ENCODE peak calls at places on chromosome 21, in seven cellular contexts. One of them, this sample, is unnamed.
A peak's percentile ranks its signal among the peaks of the same experiment; 100 is the strongest.

GRCh38 chr21:37072988-37073416 is at the start of the genes PIGP and TTC3:
- DNase-seq in CD4-positive, alpha-beta T cell: peak; percentile 98
- DNase-seq in prostate gland: peak; percentile 92
- DNase-seq in mesothelial cell of epicardium: peak; percentile 99
- DNase-seq in pancreas: peak; percentile 97
- DNase-seq in fibroblast of lung: peak; percentile 92
- DNase-seq in progenitor cell of endocrine pancreas: peak; percentile 99
- DNase-seq in this sample: peak; percentile 99

GRCh38 chr21:37821791-37822450 is 94.3 kb downstream of the KCNJ6 start:
- DNase-seq in CD4-positive, alpha-beta T cell: no peak
- DNase-seq in prostate gland: no peak
- DNase-seq in mesothelial cell of epicardium: no peak
- DNase-seq in pancreas: no peak
- DNase-seq in fibroblast of lung: no peak
- DNase-seq in progenitor cell of endocrine pancreas: no peak
- DNase-seq in this sample: no peak

GRCh38 chr21:31255846-31256395 is 88.1 kb downstream of the TIAM1 start:
- DNase-seq in CD4-positive, alpha-beta T cell: no peak
- DNase-seq in prostate gland: no peak
- DNase-seq in mesothelial cell of epicardium: no peak
- DNase-seq in pancreas: no peak
- DNase-seq in fibroblast of lung: no peak
- DNase-seq in progenitor cell of endocrine pancreas: no peak
- DNase-seq in this sample: no peak

GRCh38 chr21:38948377-38948776 is 142.6 kb downstream of the ETS2 start:
- DNase-seq in CD4-positive, alpha-beta T cell: no peak
- DNase-seq in prostate gland: no peak
- DNase-seq in mesothelial cell of epicardium: no peak
- DNase-seq in pancreas: no peak
- DNase-seq in fibroblast of lung: peak; percentile 54
- DNase-seq in progenitor cell of endocrine pancreas: no peak
- DNase-seq in this sample: no peak

GRCh38 chr21:26421724-26422123 is 151.4 kb downstream of the CYYR1 start:
- DNase-seq in CD4-positive, alpha-beta T cell: no peak
- DNase-seq in prostate gland: no peak
- DNase-seq in mesothelial cell of epicardium: no peak
- DNase-seq in pancreas: no peak
- DNase-seq in fibroblast of lung: no peak
- DNase-seq in progenitor cell of endocrine pancreas: no peak
- DNase-seq in this sample: no peak

GRCh38 chr21:28018741-28019669 is 973.7 kb downstream of the LTN1 start:
- DNase-seq in CD4-positive, alpha-beta T cell: no peak
- DNase-seq in prostate gland: no peak
- DNase-seq in mesothelial cell of epicardium: no peak
- DNase-seq in pancreas: peak; percentile 30
- DNase-seq in fibroblast of lung: no peak
- DNase-seq in progenitor cell of endocrine pancreas: no peak
- DNase-seq in this sample: peak; percentile 2

GRCh38 chr21:23817337-23817736 is 1789.9 kb downstream of the MRPL39 start:
- DNase-seq in CD4-positive, alpha-beta T cell: no peak
- DNase-seq in prostate gland: no peak
- DNase-seq in mesothelial cell of epicardium: no peak
- DNase-seq in pancreas: no peak
- DNase-seq in fibroblast of lung: no peak
- DNase-seq in progenitor cell of endocrine pancreas: no peak
- DNase-seq in this sample: no peak

GRCh38 chr21:34524671-34525601 is 12.9 kb upstream of the KCNE1 start:
- DNase-seq in CD4-positive, alpha-beta T cell: no peak
- DNase-seq in prostate gland: no peak
- DNase-seq in mesothelial cell of epicardium: no peak
- DNase-seq in pancreas: no peak
- DNase-seq in fibroblast of lung: peak; percentile 85
- DNase-seq in progenitor cell of endocrine pancreas: no peak
- DNase-seq in this sample: no peak

GRCh38 chr21:39193380-39193779 is 10.1 kb upstream of the PSMG1 start:
- DNase-seq in CD4-positive, alpha-beta T cell: no peak
- DNase-seq in prostate gland: no peak
- DNase-seq in mesothelial cell of epicardium: no peak
- DNase-seq in pancreas: no peak
- DNase-seq in fibroblast of lung: no peak
- DNase-seq in progenitor cell of endocrine pancreas: no peak
- DNase-seq in this sample: no peak

GRCh38 chr21:36718951-36719501 is 20.1 kb downstream of the SIM2 start:
- DNase-seq in CD4-positive, alpha-beta T cell: no peak
- DNase-seq in prostate gland: peak; percentile 34
- DNase-seq in mesothelial cell of epicardium: no peak
- DNase-seq in pancreas: no peak
- DNase-seq in fibroblast of lung: no peak
- DNase-seq in progenitor cell of endocrine pancreas: no peak
- DNase-seq in this sample: no peak

GRCh38 chr21:34336756-34337391 is 26.9 kb upstream of the KCNE2 start:
- DNase-seq in CD4-positive, alpha-beta T cell: no peak
- DNase-seq in prostate gland: no peak
- DNase-seq in mesothelial cell of epicardium: no peak
- DNase-seq in pancreas: no peak
- DNase-seq in fibroblast of lung: peak; percentile 25
- DNase-seq in progenitor cell of endocrine pancreas: no peak
- DNase-seq in this sample: no peak

GRCh38 chr21:14076143-14076806 is 134.5 kb downstream of the LIPI start:
- DNase-seq in CD4-positive, alpha-beta T cell: no peak
- DNase-seq in prostate gland: no peak
- DNase-seq in mesothelial cell of epicardium: no peak
- DNase-seq in pancreas: no peak
- DNase-seq in fibroblast of lung: no peak
- DNase-seq in progenitor cell of endocrine pancreas: no peak
- DNase-seq in this sample: no peak

GRCh38 chr21:35011681-35012080 is 37.4 kb downstream of the RUNX1 start:
- DNase-seq in CD4-positive, alpha-beta T cell: no peak
- DNase-seq in prostate gland: no peak
- DNase-seq in mesothelial cell of epicardium: no peak
- DNase-seq in pancreas: no peak
- DNase-seq in fibroblast of lung: peak; percentile 67
- DNase-seq in progenitor cell of endocrine pancreas: no peak
- DNase-seq in this sample: no peak

GRCh38 chr21:35942211-35943144 is 117.8 kb downstream of the SETD4 start:
- DNase-seq in CD4-positive, alpha-beta T cell: no peak
- DNase-seq in prostate gland: no peak
- DNase-seq in mesothelial cell of epicardium: no peak
- DNase-seq in pancreas: no peak
- DNase-seq in fibroblast of lung: no peak
- DNase-seq in progenitor cell of endocrine pancreas: no peak
- DNase-seq in this sample: no peak

GRCh38 chr21:37281993-37282392 is 14.9 kb upstream of the VPS26C start:
- DNase-seq in CD4-positive, alpha-beta T cell: no peak
- DNase-seq in prostate gland: peak; percentile 7
- DNase-seq in mesothelial cell of epicardium: no peak
- DNase-seq in pancreas: no peak
- DNase-seq in fibroblast of lung: no peak
- DNase-seq in progenitor cell of endocrine pancreas: no peak
- DNase-seq in this sample: no peak

GRCh38 chr21:26443867-26444266 is 129.2 kb downstream of the CYYR1 start:
- DNase-seq in CD4-positive, alpha-beta T cell: no peak
- DNase-seq in prostate gland: no peak
- DNase-seq in mesothelial cell of epicardium: no peak
- DNase-seq in pancreas: no peak
- DNase-seq in fibroblast of lung: peak; percentile 85
- DNase-seq in progenitor cell of endocrine pancreas: no peak
- DNase-seq in this sample: no peak

GRCh38 chr21:46420241-46421190 is 38.2 kb upstream of the DIP2A start:
- DNase-seq in CD4-positive, alpha-beta T cell: no peak
- DNase-seq in prostate gland: no peak
- DNase-seq in mesothelial cell of epicardium: no peak
- DNase-seq in pancreas: no peak
- DNase-seq in fibroblast of lung: no peak
- DNase-seq in progenitor cell of endocrine pancreas: no peak
- DNase-seq in this sample: no peak

GRCh38 chr21:24205317-24205716 is 1402.0 kb downstream of the MRPL39 start:
- DNase-seq in CD4-positive, alpha-beta T cell: no peak
- DNase-seq in prostate gland: no peak
- DNase-seq in mesothelial cell of epicardium: no peak
- DNase-seq in pancreas: no peak
- DNase-seq in fibroblast of lung: no peak
- DNase-seq in progenitor cell of endocrine pancreas: no peak
- DNase-seq in this sample: no peak

GRCh38 chr21:33980276-33980916 is 64.8 kb upstream of the ATP5PO start:
- DNase-seq in CD4-positive, alpha-beta T cell: no peak
- DNase-seq in prostate gland: no peak
- DNase-seq in mesothelial cell of epicardium: no peak
- DNase-seq in pancreas: no peak
- DNase-seq in fibroblast of lung: no peak
- DNase-seq in progenitor cell of endocrine pancreas: no peak
- DNase-seq in this sample: no peak

GRCh38 chr21:27419153-27419552 is 452.3 kb upstream of the ADAMTS5 start:
- DNase-seq in CD4-positive, alpha-beta T cell: no peak
- DNase-seq in prostate gland: no peak
- DNase-seq in mesothelial cell of epicardium: no peak
- DNase-seq in pancreas: no peak
- DNase-seq in fibroblast of lung: no peak
- DNase-seq in progenitor cell of endocrine pancreas: no peak
- DNase-seq in this sample: no peak

GRCh38 chr21:29376556-29376955 is 77.8 kb downstream of the BACH1 start:
- DNase-seq in CD4-positive, alpha-beta T cell: peak; percentile 24
- DNase-seq in prostate gland: no peak
- DNase-seq in mesothelial cell of epicardium: no peak
- DNase-seq in pancreas: peak; percentile 36
- DNase-seq in fibroblast of lung: no peak
- DNase-seq in progenitor cell of endocrine pancreas: no peak
- DNase-seq in this sample: peak; percentile 66

GRCh38 chr21:14358775-14359174 is 24.2 kb downstream of the HSPA13 start:
- DNase-seq in CD4-positive, alpha-beta T cell: no peak
- DNase-seq in prostate gland: no peak
- DNase-seq in mesothelial cell of epicardium: no peak
- DNase-seq in pancreas: no peak
- DNase-seq in fibroblast of lung: no peak
- DNase-seq in progenitor cell of endocrine pancreas: no peak
- DNase-seq in this sample: no peak

GRCh38 chr21:42520628-42521253 is 7.1 kb downstream of the SLC37A1 start:
- DNase-seq in CD4-positive, alpha-beta T cell: no peak
- DNase-seq in prostate gland: no peak
- DNase-seq in mesothelial cell of epicardium: no peak
- DNase-seq in pancreas: no peak
- DNase-seq in fibroblast of lung: no peak
- DNase-seq in progenitor cell of endocrine pancreas: no peak
- DNase-seq in this sample: no peak
- TF ChIP-seq CTCF in CD4-positive, alpha-beta T cell: no peak
- TF ChIP-seq CTCF in prostate gland: no peak
- TF ChIP-seq CTCF in mesothelial cell of epicardium: no peak
- TF ChIP-seq CTCF in pancreas: no peak
- TF ChIP-seq CTCF in fibroblast of lung: no peak
- TF ChIP-seq CTCF in progenitor cell of endocrine pancreas: peak; percentile 48
- TF ChIP-seq CTCF in this sample: no peak

GRCh38 chr21:42850866-42851391 is 28.4 kb downstream of the WDR4 start:
- DNase-seq in CD4-positive, alpha-beta T cell: peak; percentile 18
- DNase-seq in prostate gland: no peak
- DNase-seq in mesothelial cell of epicardium: no peak
- DNase-seq in pancreas: no peak
- DNase-seq in fibroblast of lung: no peak
- DNase-seq in progenitor cell of endocrine pancreas: no peak
- DNase-seq in this sample: peak; percentile 68
- TF ChIP-seq CTCF in CD4-positive, alpha-beta T cell: peak; percentile 14
- TF ChIP-seq CTCF in prostate gland: peak; percentile 22
- TF ChIP-seq CTCF in mesothelial cell of epicardium: peak; percentile 25
- TF ChIP-seq CTCF in pancreas: peak; percentile 13
- TF ChIP-seq CTCF in fibroblast of lung: no peak
- TF ChIP-seq CTCF in progenitor cell of endocrine pancreas: peak; percentile 41
- TF ChIP-seq CTCF in this sample: peak; percentile 57

GRCh38 chr21:45357436-45358260 is 47.3 kb upstream of the COL18A1 start:
- DNase-seq in CD4-positive, alpha-beta T cell: no peak
- DNase-seq in prostate gland: no peak
- DNase-seq in mesothelial cell of epicardium: no peak
- DNase-seq in pancreas: no peak
- DNase-seq in fibroblast of lung: no peak
- DNase-seq in progenitor cell of endocrine pancreas: no peak
- DNase-seq in this sample: no peak
- TF ChIP-seq CTCF in CD4-positive, alpha-beta T cell: no peak
- TF ChIP-seq CTCF in prostate gland: no peak
- TF ChIP-seq CTCF in mesothelial cell of epicardium: peak; percentile 26
- TF ChIP-seq CTCF in pancreas: no peak
- TF ChIP-seq CTCF in fibroblast of lung: peak; percentile 9
- TF ChIP-seq CTCF in progenitor cell of endocrine pancreas: peak; percentile 24
- TF ChIP-seq CTCF in this sample: no peak

DNA sequence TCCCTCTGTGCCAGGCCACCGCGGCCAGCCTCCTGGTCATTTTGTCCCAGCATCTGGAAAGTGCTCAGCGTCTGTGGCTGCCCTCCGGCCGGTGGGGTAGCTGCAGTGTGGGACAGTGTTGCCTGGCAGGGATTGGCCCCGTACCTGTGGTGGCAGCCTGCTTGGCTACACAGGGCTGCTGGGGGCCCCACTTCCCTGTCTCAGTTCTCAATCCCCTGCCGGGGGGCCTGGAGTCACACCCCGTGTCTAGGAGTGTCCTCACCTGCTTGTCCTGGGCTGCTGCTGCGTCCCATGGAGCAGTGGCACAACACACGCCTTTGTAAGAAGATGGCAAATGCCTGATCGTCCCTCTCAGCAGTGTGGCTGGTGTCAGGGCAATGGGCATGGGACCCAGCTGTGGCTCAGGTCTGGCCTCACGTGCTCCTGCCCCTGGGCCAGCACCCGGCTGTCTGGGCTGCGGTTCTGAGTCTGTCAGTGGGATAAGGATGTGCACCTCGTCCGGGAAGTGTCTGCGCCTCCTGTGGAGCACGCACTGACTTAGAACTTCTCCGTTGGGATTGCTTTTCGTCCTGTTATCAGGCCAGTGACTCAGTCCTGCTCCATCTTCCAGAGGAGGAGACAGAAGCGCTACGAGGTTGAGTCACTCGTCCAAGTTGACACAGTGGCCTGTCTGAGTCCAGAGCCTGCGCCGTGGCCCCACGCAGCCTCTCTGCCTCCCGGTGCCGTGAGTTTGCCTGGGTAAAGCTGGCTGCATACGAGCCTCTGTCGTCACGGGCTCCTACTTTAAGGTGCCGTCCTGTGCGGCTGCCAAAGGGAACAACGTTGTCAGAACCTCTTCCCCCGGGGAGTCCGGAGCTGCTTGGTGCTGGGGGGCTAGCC is 41.0 kb downstream of the CRYAA start:
- DNase-seq in CD4-positive, alpha-beta T cell: no peak
- DNase-seq in prostate gland: peak; percentile 3
- DNase-seq in mesothelial cell of epicardium: no peak
- DNase-seq in pancreas: peak; percentile 12
- DNase-seq in fibroblast of lung: peak; percentile 88
- DNase-seq in progenitor cell of endocrine pancreas: peak; percentile 6
- DNase-seq in this sample: no peak
- TF ChIP-seq CTCF in CD4-positive, alpha-beta T cell: no peak
- TF ChIP-seq CTCF in prostate gland: no peak
- TF ChIP-seq CTCF in mesothelial cell of epicardium: no peak
- TF ChIP-seq CTCF in pancreas: no peak
- TF ChIP-seq CTCF in fibroblast of lung: no peak
- TF ChIP-seq CTCF in progenitor cell of endocrine pancreas: no peak
- TF ChIP-seq CTCF in this sample: no peak

GRCh38 chr21:16942703-16943102 is 570.1 kb upstream of the CXADR start:
- DNase-seq in CD4-positive, alpha-beta T cell: no peak
- DNase-seq in prostate gland: no peak
- DNase-seq in mesothelial cell of epicardium: no peak
- DNase-seq in pancreas: no peak
- DNase-seq in fibroblast of lung: peak; percentile 29
- DNase-seq in progenitor cell of endocrine pancreas: no peak
- DNase-seq in this sample: no peak
- TF ChIP-seq CTCF in CD4-positive, alpha-beta T cell: no peak
- TF ChIP-seq CTCF in prostate gland: peak; percentile 48
- TF ChIP-seq CTCF in mesothelial cell of epicardium: no peak
- TF ChIP-seq CTCF in pancreas: no peak
- TF ChIP-seq CTCF in fibroblast of lung: peak; percentile 30
- TF ChIP-seq CTCF in progenitor cell of endocrine pancreas: peak; percentile 36
- TF ChIP-seq CTCF in this sample: no peak